ENCODE peak calls at places on chromosomes 7 and 10, in nine cellular contexts. One of them, this sample, is unnamed.

GRCh38 chr7:484365-485101 is 35.1 kb downstream of the PDGFA start:
- DNase-seq in HCT116: no peak
- DNase-seq in RWPE1: no peak
- DNase-seq in ovary: peak
- DNase-seq in left ventricle myocardium inferior: peak
- DNase-seq in A549: no peak
- DNase-seq in small intestine: no peak
- DNase-seq in transverse colon: no peak
- DNase-seq in esophagus squamous epithelium: no peak
- DNase-seq in this sample: peak

GRCh38 chr10:71494470-71494869 is 97.8 kb downstream of the CDH23 start:
- DNase-seq in HCT116: no peak
- DNase-seq in RWPE1: no peak
- DNase-seq in ovary: no peak
- DNase-seq in left ventricle myocardium inferior: no peak
- DNase-seq in A549: no peak
- DNase-seq in small intestine: no peak
- DNase-seq in transverse colon: no peak
- DNase-seq in esophagus squamous epithelium: no peak
- DNase-seq in this sample: no peak

GRCh38 chr10:61164458-61165160 is 220.6 kb upstream of the RHOBTB1 start:
- DNase-seq in HCT116: no peak
- DNase-seq in RWPE1: peak
- DNase-seq in ovary: no peak
- DNase-seq in left ventricle myocardium inferior: peak
- DNase-seq in A549: peak
- DNase-seq in small intestine: no peak
- DNase-seq in transverse colon: no peak
- DNase-seq in esophagus squamous epithelium: no peak
- DNase-seq in this sample: peak

GRCh38 chr10:70879244-70879643 is 9.1 kb downstream of the PCBD1 start:
- DNase-seq in HCT116: no peak
- DNase-seq in RWPE1: no peak
- DNase-seq in ovary: no peak
- DNase-seq in left ventricle myocardium inferior: no peak
- DNase-seq in A549: no peak
- DNase-seq in small intestine: no peak
- DNase-seq in transverse colon: no peak
- DNase-seq in esophagus squamous epithelium: no peak
- DNase-seq in this sample: no peak

GRCh38 chr7:147510913-147511312 is 1079.7 kb upstream of the C7orf33 start:
- DNase-seq in HCT116: no peak
- DNase-seq in RWPE1: no peak
- DNase-seq in ovary: no peak
- DNase-seq in left ventricle myocardium inferior: no peak
- DNase-seq in A549: peak
- DNase-seq in small intestine: no peak
- DNase-seq in transverse colon: no peak
- DNase-seq in esophagus squamous epithelium: no peak
- DNase-seq in this sample: no peak

GRCh38 chr10:32377458-32378370 is 30.8 kb upstream of the EPC1 start:
- DNase-seq in HCT116: peak
- DNase-seq in RWPE1: peak
- DNase-seq in ovary: no peak
- DNase-seq in left ventricle myocardium inferior: no peak
- DNase-seq in A549: peak
- DNase-seq in small intestine: peak
- DNase-seq in transverse colon: peak
- DNase-seq in esophagus squamous epithelium: no peak
- DNase-seq in this sample: no peak

GRCh38 chr10:131406676-131407392 is 95.3 kb upstream of the TCERG1L start:
- DNase-seq in HCT116: no peak
- DNase-seq in RWPE1: no peak
- DNase-seq in ovary: no peak
- DNase-seq in left ventricle myocardium inferior: no peak
- DNase-seq in A549: no peak
- DNase-seq in small intestine: no peak
- DNase-seq in transverse colon: no peak
- DNase-seq in esophagus squamous epithelium: no peak
- DNase-seq in this sample: no peak

GRCh38 chr10:125283831-125284614 is 123.7 kb upstream of the CTBP2 start:
- DNase-seq in HCT116: no peak
- DNase-seq in RWPE1: no peak
- DNase-seq in ovary: no peak
- DNase-seq in left ventricle myocardium inferior: no peak
- DNase-seq in A549: no peak
- DNase-seq in small intestine: no peak
- DNase-seq in transverse colon: no peak
- DNase-seq in esophagus squamous epithelium: no peak
- DNase-seq in this sample: no peak

GRCh38 chr10:25555865-25556264 is 378.2 kb upstream of the MYO3A start:
- DNase-seq in HCT116: no peak
- DNase-seq in RWPE1: no peak
- DNase-seq in ovary: no peak
- DNase-seq in left ventricle myocardium inferior: no peak
- DNase-seq in A549: peak
- DNase-seq in small intestine: no peak
- DNase-seq in transverse colon: no peak
- DNase-seq in esophagus squamous epithelium: no peak
- DNase-seq in this sample: no peak

GRCh38 chr7:80312139-80312661 is 177.6 kb downstream of the GNAI1 start:
- DNase-seq in HCT116: no peak
- DNase-seq in RWPE1: peak
- DNase-seq in ovary: no peak
- DNase-seq in left ventricle myocardium inferior: no peak
- DNase-seq in A549: peak
- DNase-seq in small intestine: no peak
- DNase-seq in transverse colon: peak
- DNase-seq in esophagus squamous epithelium: no peak
- DNase-seq in this sample: no peak

GRCh38 chr10:100183482-100183881 is 2.3 kb downstream of the ERLIN1 start:
- DNase-seq in HCT116: no peak
- DNase-seq in RWPE1: peak
- DNase-seq in ovary: no peak
- DNase-seq in left ventricle myocardium inferior: no peak
- DNase-seq in A549: peak
- DNase-seq in small intestine: peak
- DNase-seq in transverse colon: peak
- DNase-seq in esophagus squamous epithelium: no peak
- DNase-seq in this sample: no peak

GRCh38 chr10:100184426-100185219 is 1.2 kb downstream of the ERLIN1 start:
- DNase-seq in HCT116: peak
- DNase-seq in RWPE1: peak
- DNase-seq in ovary: no peak
- DNase-seq in left ventricle myocardium inferior: no peak
- DNase-seq in A549: peak
- DNase-seq in small intestine: peak
- DNase-seq in transverse colon: no peak
- DNase-seq in esophagus squamous epithelium: no peak
- DNase-seq in this sample: no peak

GRCh38 chr10:100185364-100186252 is at the start of gene ERLIN1:
- DNase-seq in HCT116: peak
- DNase-seq in RWPE1: peak
- DNase-seq in ovary: peak
- DNase-seq in left ventricle myocardium inferior: peak
- DNase-seq in A549: peak
- DNase-seq in small intestine: peak
- DNase-seq in transverse colon: peak
- DNase-seq in esophagus squamous epithelium: peak
- DNase-seq in this sample: peak

GRCh38 chr10:100182281-100182680 is 3.5 kb downstream of the ERLIN1 start:
- DNase-seq in HCT116: no peak
- DNase-seq in RWPE1: no peak
- DNase-seq in ovary: no peak
- DNase-seq in left ventricle myocardium inferior: no peak
- DNase-seq in A549: no peak
- DNase-seq in small intestine: no peak
- DNase-seq in transverse colon: no peak
- DNase-seq in esophagus squamous epithelium: no peak
- DNase-seq in this sample: no peak

DNA sequence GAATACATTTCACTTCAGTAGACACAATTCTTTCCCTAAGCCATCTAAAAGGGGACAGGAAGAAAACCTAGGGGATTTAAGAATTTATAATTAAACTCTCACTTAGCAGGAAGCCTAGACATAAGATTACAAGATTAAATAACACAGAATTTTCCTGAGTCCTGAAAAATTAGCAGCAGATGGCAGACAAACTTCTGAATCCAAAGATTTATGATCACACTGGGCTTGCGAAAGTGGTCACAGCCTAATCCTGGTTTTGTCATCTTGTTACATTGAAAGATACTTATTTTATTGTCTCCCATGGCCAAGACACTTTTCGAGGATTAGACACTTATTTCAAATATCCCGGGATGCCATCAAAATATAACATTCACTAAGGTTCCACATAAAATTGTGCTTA is 2.9 kb downstream of the ERLIN1 start:
- DNase-seq in HCT116: no peak
- DNase-seq in RWPE1: no peak
- DNase-seq in ovary: no peak
- DNase-seq in left ventricle myocardium inferior: no peak
- DNase-seq in A549: no peak
- DNase-seq in small intestine: no peak
- DNase-seq in transverse colon: no peak
- DNase-seq in esophagus squamous epithelium: no peak
- DNase-seq in this sample: no peak
- H3K27ac ChIP-seq in HCT116: no peak
- H3K27ac ChIP-seq in RWPE1: no peak
- H3K27ac ChIP-seq in ovary: no peak
- H3K27ac ChIP-seq in left ventricle myocardium inferior: no peak
- H3K27ac ChIP-seq in A549: no peak
- H3K27ac ChIP-seq in small intestine: peak
- H3K27ac ChIP-seq in transverse colon: peak
- H3K27ac ChIP-seq in esophagus squamous epithelium: peak
- H3K27ac ChIP-seq in this sample: no peak

GRCh38 chr7:87852306-87852705 is 23.9 kb downstream of the SLC25A40 start:
- DNase-seq in HCT116: no peak
- DNase-seq in RWPE1: no peak
- DNase-seq in ovary: no peak
- DNase-seq in left ventricle myocardium inferior: no peak
- DNase-seq in A549: no peak
- DNase-seq in small intestine: no peak
- DNase-seq in transverse colon: no peak
- DNase-seq in esophagus squamous epithelium: no peak
- DNase-seq in this sample: no peak

GRCh38 chr7:87858427-87859100 is 17.6 kb downstream of the SLC25A40 start:
- DNase-seq in HCT116: no peak
- DNase-seq in RWPE1: no peak
- DNase-seq in ovary: no peak
- DNase-seq in left ventricle myocardium inferior: no peak
- DNase-seq in A549: no peak
- DNase-seq in small intestine: no peak
- DNase-seq in transverse colon: no peak
- DNase-seq in esophagus squamous epithelium: no peak
- DNase-seq in this sample: no peak

GRCh38 chr7:87851242-87851641 is 24.9 kb downstream of the SLC25A40 start:
- DNase-seq in HCT116: no peak
- DNase-seq in RWPE1: no peak
- DNase-seq in ovary: no peak
- DNase-seq in left ventricle myocardium inferior: no peak
- DNase-seq in A549: no peak
- DNase-seq in small intestine: no peak
- DNase-seq in transverse colon: no peak
- DNase-seq in esophagus squamous epithelium: no peak
- DNase-seq in this sample: no peak

DNA sequence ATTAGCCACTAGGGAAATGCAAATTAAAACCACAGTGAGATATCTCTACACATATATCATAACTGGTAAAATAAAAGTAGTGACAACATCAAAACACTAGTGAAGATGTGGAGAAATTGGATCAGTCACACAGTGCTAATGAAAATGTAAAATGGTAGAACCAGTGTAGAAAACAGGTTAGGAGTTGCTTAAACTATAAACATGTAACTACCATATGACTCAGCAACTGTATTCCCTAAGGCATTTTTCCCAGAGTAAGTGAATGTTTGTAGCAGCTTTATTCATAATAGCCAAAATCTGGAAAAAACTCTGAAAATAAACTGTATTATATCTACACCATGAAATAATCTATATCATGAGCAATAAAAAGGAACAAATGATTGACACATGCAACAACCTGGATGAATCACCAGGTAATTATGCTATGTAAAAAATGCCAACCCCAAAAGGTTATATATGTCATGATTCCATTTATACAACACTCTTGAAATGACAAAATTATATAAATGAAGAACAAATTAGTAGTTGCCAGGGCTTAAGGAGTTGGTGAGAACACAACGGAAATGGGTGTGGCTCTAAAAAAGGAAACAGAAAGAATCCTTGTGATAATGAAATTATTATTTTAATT is 22.8 kb downstream of the SLC25A40 start:
- DNase-seq in HCT116: no peak
- DNase-seq in RWPE1: no peak
- DNase-seq in ovary: no peak
- DNase-seq in left ventricle myocardium inferior: no peak
- DNase-seq in A549: no peak
- DNase-seq in small intestine: no peak
- DNase-seq in transverse colon: no peak
- DNase-seq in esophagus squamous epithelium: no peak
- DNase-seq in this sample: no peak
- H3K27ac ChIP-seq in HCT116: no peak
- H3K27ac ChIP-seq in RWPE1: no peak
- H3K27ac ChIP-seq in ovary: no peak
- H3K27ac ChIP-seq in left ventricle myocardium inferior: no peak
- H3K27ac ChIP-seq in A549: no peak
- H3K27ac ChIP-seq in small intestine: no peak
- H3K27ac ChIP-seq in transverse colon: no peak
- H3K27ac ChIP-seq in esophagus squamous epithelium: no peak
- H3K27ac ChIP-seq in this sample: no peak

DNA sequence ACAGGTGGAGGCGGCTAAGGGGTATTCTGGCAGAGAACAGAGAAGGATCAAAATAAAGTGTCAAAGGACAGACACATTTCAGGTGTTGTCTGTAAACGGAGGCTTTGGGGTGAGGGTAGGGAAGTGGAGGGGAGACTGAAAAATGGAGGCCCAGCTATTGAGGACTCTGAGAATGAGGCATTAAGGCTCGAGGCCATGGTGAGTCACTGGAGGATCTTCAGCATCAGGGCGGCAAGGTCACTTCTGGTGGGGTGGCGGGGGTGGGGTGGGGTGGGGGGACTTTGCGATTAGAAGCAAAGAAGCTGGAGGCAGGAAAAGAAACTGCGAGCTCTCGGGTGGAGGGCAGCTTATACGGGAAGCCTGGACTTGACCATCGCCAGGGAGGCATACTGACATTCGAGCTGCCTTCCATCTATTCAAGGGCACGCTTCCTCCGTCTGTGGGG is 58.4 kb upstream of the PCGF5 start:
- DNase-seq in HCT116: no peak
- DNase-seq in RWPE1: peak
- DNase-seq in ovary: no peak
- DNase-seq in left ventricle myocardium inferior: no peak
- DNase-seq in A549: peak
- DNase-seq in small intestine: peak
- DNase-seq in transverse colon: no peak
- DNase-seq in esophagus squamous epithelium: no peak
- DNase-seq in this sample: no peak
- H3K27ac ChIP-seq in HCT116: peak
- H3K27ac ChIP-seq in RWPE1: peak
- H3K27ac ChIP-seq in ovary: peak
- H3K27ac ChIP-seq in left ventricle myocardium inferior: peak
- H3K27ac ChIP-seq in A549: peak
- H3K27ac ChIP-seq in small intestine: peak
- H3K27ac ChIP-seq in transverse colon: peak
- H3K27ac ChIP-seq in esophagus squamous epithelium: peak
- H3K27ac ChIP-seq in this sample: peak

GRCh38 chr10:123021517-123021916 is 12.7 kb downstream of the ACADSB start:
- DNase-seq in HCT116: peak
- DNase-seq in RWPE1: no peak
- DNase-seq in ovary: no peak
- DNase-seq in left ventricle myocardium inferior: no peak
- DNase-seq in A549: no peak
- DNase-seq in small intestine: peak
- DNase-seq in transverse colon: no peak
- DNase-seq in esophagus squamous epithelium: no peak
- DNase-seq in this sample: no peak
- H3K27ac ChIP-seq in HCT116: no peak
- H3K27ac ChIP-seq in RWPE1: no peak
- H3K27ac ChIP-seq in ovary: no peak
- H3K27ac ChIP-seq in left ventricle myocardium inferior: no peak
- H3K27ac ChIP-seq in A549: no peak
- H3K27ac ChIP-seq in small intestine: no peak
- H3K27ac ChIP-seq in transverse colon: no peak
- H3K27ac ChIP-seq in esophagus squamous epithelium: no peak
- H3K27ac ChIP-seq in this sample: no peak

This sample was measured in tibial artery.